ENCODE peak calls at places on chromosomes 3 and 15, in four cellular contexts. W, E, J and K are unnamed samples. For H3K4me1, the result is how much of the 10 kb centered on the place peaks cover.

GRCh38 chr3:183094711-183095110 is 4.6 kb downstream of the MCCC1 start:
- DNase-seq in E (no peak), W (no peak), J (no peak), K (no peak)

GRCh38 chr3:45302470-45302869 is 76.4 kb upstream of the TMEM158 start:
- DNase-seq in J (no peak), E (no peak), W (no peak), K (no peak)

GRCh38 chr3:70861234-70861633 is 548.8 kb upstream of the MDFIC2 start:
- DNase-seq in W (no peak), E (peak), J (no peak), K (no peak)

GRCh38 chr3:9915252-9916141 is 1.4 kb upstream of the IL17RC start:
- DNase-seq in W (peak), E (peak), J (peak), K (peak)

GRCh38 chr3:76497636-76498035 is 542.3 kb upstream of the ROBO2 start:
- DNase-seq in J (peak), W (no peak), E (peak), K (no peak)

GRCh38 chr3:10816019-10816862 is at the start of gene SLC6A11:
- DNase-seq in J (peak), E (peak), W (no peak), K (no peak)

GRCh38 chr3:6560259-6560658 is 300.7 kb upstream of the GRM7 start:
- DNase-seq in E (no peak), W (no peak), J (no peak), K (no peak)

GRCh38 chr3:47266709-47267489 is 15.7 kb downstream of the KIF9 start:
- DNase-seq in J (no peak), W (peak), E (peak), K (no peak)

GRCh38 chr3:146156060-146156459 is 4.9 kb downstream of the PLOD2 start:
- DNase-seq in W (no peak), E (peak), J (no peak), K (no peak)

GRCh38 chr3:162217603-162218002 is 721.0 kb downstream of the OTOL1 start:
- DNase-seq in W (no peak), E (peak), J (no peak), K (no peak)

GRCh38 chr3:142651711-142652110 is 55.5 kb downstream of the PLS1 start:
- DNase-seq in J (no peak), W (no peak), E (no peak), K (no peak)

GRCh38 chr3:112374334-112374734 is 41.4 kb downstream of the CD200 start:
- DNase-seq in W (no peak), J (no peak), E (no peak), K (no peak)

DNA sequence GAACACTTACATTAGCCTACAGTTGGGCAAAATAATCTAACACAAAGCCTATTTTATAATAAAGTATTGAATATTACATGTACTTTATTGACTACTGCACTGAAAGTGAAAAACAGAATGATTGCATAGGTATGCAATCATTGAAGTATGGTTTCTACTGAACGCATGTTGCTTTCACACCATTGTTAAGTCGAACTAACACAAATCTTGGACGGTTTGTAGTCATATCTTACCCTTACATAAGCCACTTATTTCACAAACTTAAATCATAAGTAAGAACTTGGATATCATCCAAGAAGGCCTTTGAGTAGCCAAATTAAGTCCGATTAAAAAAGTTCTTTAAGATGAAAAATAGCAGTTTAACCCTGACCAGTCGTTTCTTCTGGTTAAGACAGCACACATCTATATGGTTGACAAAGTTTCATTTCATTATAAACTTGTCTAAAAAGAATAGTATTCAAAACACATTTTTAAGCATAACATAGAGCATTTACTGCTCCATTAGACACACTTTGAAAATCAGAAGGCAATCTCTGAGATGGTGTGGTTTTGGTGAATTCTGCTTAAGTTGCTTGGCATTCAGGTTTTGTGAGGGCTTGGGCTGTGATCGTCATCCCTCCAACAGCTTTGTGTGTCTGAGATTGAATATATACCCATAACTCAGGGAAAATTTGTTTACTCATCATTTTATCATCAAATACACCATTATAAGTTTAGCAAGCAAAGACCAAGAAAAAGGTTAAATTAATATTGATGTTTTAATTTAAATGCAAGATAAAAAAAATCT is 92.1 kb downstream of the NFKBIZ start:
- DNase-seq in J (no peak), W (no peak), E (peak), K (no peak)
- H3K4me1 ChIP-seq in J (under half), W (under half), E (half or more), K (under half)

GRCh38 chr3:126268866-126269265 is 88.3 kb downstream of the KLF15 start:
- DNase-seq in J (no peak), E (no peak), W (no peak), K (no peak)

GRCh38 chr3:126269360-126269759 is 87.8 kb downstream of the KLF15 start:
- DNase-seq in W (no peak), E (peak), J (no peak), K (no peak)

GRCh38 chr3:126266850-126267168 is 86.4 kb upstream of the ALDH1L1 start:
- DNase-seq in J (no peak), W (no peak), E (no peak), K (no peak)

GRCh38 chr3:126267169-126267975 is 87.0 kb upstream of the ALDH1L1 start:
- DNase-seq in W (peak), J (peak), E (peak), K (peak)

GRCh38 chr3:126267976-126268615 is 87.7 kb upstream of the ALDH1L1 start:
- DNase-seq in J (no peak), E (no peak), W (peak), K (no peak)
- H3K4me1 ChIP-seq in J (under half), E (under half), W (under half), K (under half)

GRCh38 chr15:40956543-40956982 is 3.3 kb downstream of the CHAC1 start:
- DNase-seq in E (no peak), J (no peak), W (peak), K (no peak)
- H3K4me1 ChIP-seq in E (under half), J (under half), W (under half), K (under half)

DNA sequence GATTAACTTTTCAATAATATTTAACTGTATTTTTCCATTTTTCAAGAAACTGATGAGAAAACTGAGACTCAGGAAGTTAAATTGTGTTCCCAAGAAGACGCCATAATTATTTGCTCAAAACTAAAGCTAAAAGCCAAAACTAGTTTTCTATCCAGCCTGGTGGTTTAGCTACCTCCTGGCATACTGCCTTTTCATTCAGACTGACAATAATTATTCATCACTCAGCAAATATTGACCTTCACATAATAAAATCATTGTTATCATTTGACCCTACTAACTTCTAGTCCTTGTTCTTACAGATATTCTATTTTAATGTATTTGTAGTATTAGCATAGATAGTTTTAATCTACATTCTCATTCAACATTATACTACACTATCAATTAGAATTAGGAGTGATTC is 210.6 kb upstream of the GADL1 start:
- DNase-seq in W (no peak), E (peak), J (no peak), K (no peak)
- H3K4me1 ChIP-seq in W (under half), E (under half), J (under half), K (under half)

DNA sequence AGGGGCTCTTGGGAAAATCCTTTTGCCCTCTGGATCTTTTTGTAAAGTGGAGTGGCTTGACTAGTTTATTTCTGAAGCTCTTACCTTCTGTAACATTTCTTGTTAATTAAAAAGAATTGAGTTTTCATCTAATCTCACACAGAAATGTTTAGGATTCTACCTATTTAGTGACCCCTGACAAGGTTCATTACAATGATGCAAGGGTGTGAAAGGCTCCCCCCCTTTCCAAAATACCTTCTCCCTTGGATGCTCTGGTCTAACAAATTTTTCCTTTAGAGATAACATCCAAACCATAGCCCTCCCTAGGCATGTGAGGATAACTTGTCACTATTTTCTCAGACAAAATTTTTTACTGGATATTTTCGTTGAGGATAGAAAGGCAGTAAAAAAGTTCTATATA is 223.9 kb downstream of the THRB start:
- DNase-seq in E (no peak), J (no peak), W (no peak), K (no peak)
- H3K4me1 ChIP-seq in E (under half), J (under half), W (under half), K (under half)

GRCh38 chr3:8536106-8537052 is 34.8 kb downstream of the LMCD1 start:
- DNase-seq in J (peak), E (peak), W (no peak), K (no peak)
- H3K4me1 ChIP-seq in J (under half), E (under half), W (under half), K (half or more)

GRCh38 chr15:70530503-70530902 is 232.9 kb downstream of the UACA start:
- DNase-seq in E (no peak), J (no peak), W (no peak), K (no peak)
- H3K4me1 ChIP-seq in E (under half), J (under half), W (under half), K (under half)

DNA sequence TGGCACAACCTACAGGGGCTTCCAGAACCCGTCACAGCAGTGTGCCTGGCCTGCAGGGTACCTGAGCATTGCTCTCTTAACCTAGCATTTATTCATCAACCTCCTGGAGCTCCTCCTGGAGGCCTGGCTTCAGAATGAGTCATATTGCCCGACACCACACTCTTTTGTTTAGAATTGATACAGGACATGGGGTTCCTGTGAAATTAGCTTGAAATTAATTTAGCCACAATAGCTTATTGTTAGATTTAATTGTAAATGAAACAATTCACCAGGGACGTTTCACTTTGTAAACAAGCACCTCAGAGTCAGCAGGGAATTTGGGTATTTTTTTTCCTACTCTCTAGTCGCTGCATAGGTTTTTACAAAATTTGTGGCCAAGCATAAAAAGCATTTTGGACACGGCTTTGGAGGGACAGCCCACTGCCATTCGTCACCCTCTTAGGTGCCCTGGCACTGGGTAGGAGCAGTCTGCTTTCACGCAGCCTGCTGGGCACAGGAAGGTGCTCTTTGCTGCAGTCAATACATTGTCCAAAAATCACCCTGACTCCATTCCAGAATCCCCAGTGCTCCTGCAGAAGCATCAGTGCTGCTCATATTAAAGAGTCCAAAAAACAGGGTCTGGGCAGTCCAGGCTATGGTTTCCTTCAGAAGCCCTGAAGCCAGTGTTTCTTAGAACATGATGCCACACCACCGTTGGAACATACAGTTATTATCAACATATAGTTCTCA is 60.8 kb upstream of the MEF2A start:
- DNase-seq in W (no peak), E (peak), J (peak), K (no peak)
- H3K4me1 ChIP-seq in W (under half), E (under half), J (under half), K (under half)

GRCh38 chr3:181382656-181383055 is 329.1 kb upstream of the SOX2 start:
- DNase-seq in J (no peak), W (no peak), E (no peak), K (peak)
- H3K4me1 ChIP-seq in J (under half), W (under half), E (under half), K (under half)

GRCh38 chr3:38168988-38169363 is 3.6 kb downstream of the OXSR1 start:
- DNase-seq in W (no peak), E (peak), J (no peak), K (no peak)
- H3K4me1 ChIP-seq in W (under half), E (under half), J (under half), K (under half)